ENCODE peak calls at places on chromosomes 6 and 20, in five cellular contexts. F, Z, Q, W and D are unnamed samples.

GRCh38 chr6:116405147-116405546 is 34.4 kb downstream of the DSE start:
- DNase-seq in F (no peak), Z (no peak), Q (no peak), W (no peak), D (peak; percentile 76)

GRCh38 chr6:98047881-98048280 is 764.9 kb upstream of the MMS22L start:
- DNase-seq in F (no peak), Z (no peak), Q (no peak), W (no peak), D (no peak)

GRCh38 chr20:16066571-16066970 is 506.7 kb downstream of the KIF16B start:
- DNase-seq in F (no peak), Z (no peak), Q (no peak), W (no peak), D (no peak)

GRCh38 chr20:30985386-30985785 is 272.1 kb upstream of the DEFB115 start:
- DNase-seq in F (no peak), Z (no peak), Q (no peak), W (no peak), D (no peak)

GRCh38 chr6:139763468-139764214 is 389.2 kb upstream of the CITED2 start:
- DNase-seq in F (no peak), Z (no peak), Q (no peak), W (no peak), D (no peak)

GRCh38 chr6:470051-470900 is 78.7 kb downstream of the IRF4 start:
- DNase-seq in F (no peak), Z (no peak), Q (no peak), W (no peak), D (no peak)

GRCh38 chr20:54078296-54078695 is 7.9 kb upstream of the BCAS1 start:
- DNase-seq in F (peak; percentile 54), Z (no peak), Q (no peak), W (no peak), D (no peak)

GRCh38 chr6:20599302-20600051 is 65.2 kb downstream of the CDKAL1 start:
- DNase-seq in F (no peak), Z (no peak), Q (no peak), W (no peak), D (no peak)

GRCh38 chr6:135250234-135250633 is 69.1 kb downstream of the MYB start:
- DNase-seq in F (no peak), Z (no peak), Q (no peak), W (no peak), D (no peak)

GRCh38 chr6:118500130-118501015 is 47.7 kb upstream of the PLN start:
- DNase-seq in F (no peak), Z (no peak), Q (no peak), W (no peak), D (no peak)

GRCh38 chr20:24406761-24407550 is 62.5 kb upstream of the SYNDIG1 start:
- DNase-seq in F (no peak), Z (peak; percentile 6), Q (no peak), W (no peak), D (no peak)

GRCh38 chr20:8043687-8044278 is 24.2 kb upstream of the TMX4 start:
- DNase-seq in F (no peak), Z (peak; percentile 18), Q (no peak), W (peak; percentile 61), D (peak; percentile 78)

GRCh38 chr6:137657351-137657911 is 163.2 kb upstream of the OLIG3 start:
- DNase-seq in F (no peak), Z (no peak), Q (no peak), W (no peak), D (peak; percentile 31)

GRCh38 chr6:133623065-133623464 is 265.8 kb upstream of the TCF21 start:
- DNase-seq in F (no peak), Z (peak; percentile 34), Q (no peak), W (no peak), D (no peak)

GRCh38 chr20:43543138-43543537 is 15.7 kb upstream of the SGK2 start:
- DNase-seq in F (no peak), Z (no peak), Q (no peak), W (no peak), D (no peak)

GRCh38 chr6:26088344-26088743 is 1.1 kb downstream of the HFE start:
- DNase-seq in F (no peak), Z (peak; percentile 5), Q (no peak), W (no peak), D (no peak)

GRCh38 chr20:62019144-62019805 is 46.4 kb downstream of the TAF4 start:
- DNase-seq in F (no peak), Z (no peak), Q (no peak), W (no peak), D (no peak)

GRCh38 chr6:3090013-3090412 is 21.7 kb downstream of the RIPK1 start:
- DNase-seq in F (no peak), Z (no peak), Q (no peak), W (no peak), D (peak; percentile 13)
- H3K4me1 ChIP-seq in F (no peaks in the 10 kb centered on the region), Z (no peaks in the 10 kb centered on the region), Q (no peaks in the 10 kb centered on the region), W (no peaks in the 10 kb centered on the region), D (no peaks in the 10 kb centered on the region)

DNA sequence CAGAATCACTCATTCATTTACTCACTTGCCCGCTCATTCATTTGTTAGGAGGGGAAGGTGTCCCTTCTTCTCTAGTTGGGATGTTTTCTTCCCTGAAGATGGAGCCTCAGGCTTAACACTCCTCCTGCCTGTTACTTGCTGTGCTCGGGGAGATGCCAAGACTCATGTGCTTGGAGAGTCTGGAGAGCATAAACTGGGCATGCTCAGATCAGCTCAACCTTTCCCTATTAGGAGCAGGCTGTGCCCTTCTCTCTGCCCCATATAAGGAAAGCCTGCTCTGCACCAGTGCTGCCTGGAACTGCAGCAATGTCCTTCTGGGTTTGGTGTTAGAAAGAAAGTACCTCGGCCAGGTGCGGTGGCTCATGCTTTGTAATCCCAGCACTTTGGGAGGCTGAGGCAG is 18.0 kb upstream of the UBE2V1 start:
- DNase-seq in F (no peak), Z (no peak), Q (no peak), W (no peak), D (no peak)
- H3K36me3 ChIP-seq in F (peaks cover 52% of the 10 kb centered on the region), Z (peaks cover 89% of the 10 kb centered on the region), Q (peaks cover 4% of the 10 kb centered on the region), W (peaks cover 35% of the 10 kb centered on the region), D (peaks cover 72% of the 10 kb centered on the region)

GRCh38 chr6:10384333-10384718 is 30.5 kb downstream of the TFAP2A start:
- DNase-seq in F (no peak), Z (no peak), Q (no peak), W (no peak), D (no peak)

GRCh38 chr6:10386260-10386659 is 28.6 kb downstream of the TFAP2A start:
- DNase-seq in F (no peak), Z (no peak), Q (no peak), W (no peak), D (no peak)

GRCh38 chr6:10384064-10384317 is 30.9 kb downstream of the TFAP2A start:
- DNase-seq in F (no peak), Z (no peak), Q (no peak), W (no peak), D (no peak)

GRCh38 chr6:10385512-10386132 is 29.3 kb downstream of the TFAP2A start:
- DNase-seq in F (no peak), Z (no peak), Q (no peak), W (no peak), D (no peak)

DNA sequence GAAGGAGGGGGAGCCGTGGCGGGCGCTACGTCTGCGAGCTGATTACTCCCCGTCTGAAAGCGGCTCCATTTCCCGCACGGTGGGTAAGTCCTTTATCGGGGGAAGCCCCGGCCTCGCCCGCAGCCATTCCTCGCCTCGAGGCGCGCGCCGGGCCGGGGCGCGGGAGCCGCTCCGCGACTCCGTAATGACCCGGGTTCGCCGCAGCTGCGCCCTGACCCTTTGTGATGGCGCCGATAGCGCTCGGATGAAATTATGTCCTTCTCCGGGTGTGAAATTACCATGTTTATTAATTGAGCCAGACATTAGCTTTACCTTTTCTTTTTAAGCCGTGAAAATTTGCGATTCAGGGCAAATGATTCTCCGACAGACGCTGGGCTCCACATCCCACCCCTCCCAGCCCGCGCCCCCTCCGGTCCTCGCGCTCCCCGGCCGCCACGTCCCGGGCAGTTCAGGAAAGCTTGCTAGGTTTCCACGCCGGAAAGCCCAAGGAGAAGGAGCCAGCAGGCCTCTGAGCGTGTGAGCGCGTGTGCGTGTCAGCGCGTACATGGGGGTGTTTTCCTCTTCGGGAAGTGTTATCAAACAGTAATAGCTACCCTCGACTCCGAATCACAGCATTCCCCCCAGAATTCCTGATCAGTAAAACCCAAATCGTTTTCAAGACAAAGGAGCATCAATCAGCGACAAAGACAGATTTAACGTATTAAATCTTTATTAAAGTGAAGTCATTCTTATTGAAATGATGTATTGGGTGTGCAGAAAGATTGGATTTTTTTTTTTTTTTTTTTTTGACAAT is 30.0 kb downstream of the TFAP2A start:
- DNase-seq in F (no peak), Z (no peak), Q (no peak), W (no peak), D (no peak)
- H3K4me1 ChIP-seq in F (peaks cover 8% of the 10 kb centered on the region), Z (peaks cover 35% of the 10 kb centered on the region), Q (no peaks in the 10 kb centered on the region), W (no peaks in the 10 kb centered on the region), D (no peaks in the 10 kb centered on the region)

GRCh38 chr6:47593979-47594378 is 104.4 kb upstream of the ADGRF4 start:
- DNase-seq in F (no peak), Z (no peak), Q (no peak), W (no peak), D (no peak)

GRCh38 chr6:47598367-47598766 is 100.0 kb upstream of the ADGRF4 start:
- DNase-seq in F (no peak), Z (no peak), Q (no peak), W (no peak), D (no peak)

GRCh38 chr6:47595785-47596184 is 102.6 kb upstream of the ADGRF4 start:
- DNase-seq in F (no peak), Z (no peak), Q (no peak), W (no peak), D (no peak)

GRCh38 chr6:47587503-47587902 is 109.9 kb downstream of the CD2AP start:
- DNase-seq in F (no peak), Z (peak; percentile 4), Q (no peak), W (no peak), D (no peak)

DNA sequence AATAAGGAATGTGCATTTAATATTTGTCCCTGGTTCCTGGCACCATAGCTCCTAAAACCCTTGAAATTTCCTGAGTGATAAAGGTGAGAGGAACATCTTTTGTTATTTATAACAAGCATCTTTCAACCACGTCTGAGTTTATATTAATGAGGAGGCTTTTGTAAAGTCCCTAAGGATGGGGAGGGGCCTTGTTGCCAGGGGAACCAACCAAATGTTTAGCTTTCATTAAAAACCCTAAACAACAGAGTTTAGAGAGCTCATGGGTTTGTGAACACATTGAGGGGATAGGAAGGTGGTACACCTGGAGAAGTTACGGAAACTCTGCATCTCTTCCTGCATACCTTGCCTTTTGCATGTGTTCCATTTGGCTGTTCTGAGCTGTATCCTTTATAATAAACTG is 105.9 kb upstream of the ADGRF4 start:
- DNase-seq in F (no peak), Z (no peak), Q (no peak), W (no peak), D (no peak)
- H3K36me3 ChIP-seq in F (peaks cover 20% of the 10 kb centered on the region), Z (peaks cover 18% of the 10 kb centered on the region), Q (no peaks in the 10 kb centered on the region), W (peaks cover 15% of the 10 kb centered on the region), D (no peaks in the 10 kb centered on the region)

DNA sequence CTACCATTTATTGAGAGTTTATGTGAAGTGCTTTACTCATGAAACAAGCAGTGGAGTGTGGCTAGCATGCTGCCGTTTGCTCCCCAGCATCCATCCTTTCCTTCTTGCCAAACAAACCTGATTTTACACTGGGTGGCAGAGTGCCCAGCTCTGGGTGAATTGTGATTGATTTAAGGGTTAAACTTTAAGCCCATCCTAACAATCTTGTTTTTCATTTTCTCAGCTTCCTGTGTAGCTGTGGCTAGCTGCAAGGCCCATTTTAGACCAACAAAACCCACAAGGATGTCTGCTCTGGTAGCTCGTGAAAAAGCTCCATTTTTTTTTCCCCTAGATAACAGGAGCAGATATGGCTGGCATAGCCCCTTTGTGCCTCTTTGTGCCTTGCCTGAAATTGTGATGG is 77.7 kb upstream of the KCNG1 start:
- DNase-seq in F (no peak), Z (no peak), Q (no peak), W (no peak), D (no peak)
- H3K4me1 ChIP-seq in F (no peaks in the 10 kb centered on the region), Z (no peaks in the 10 kb centered on the region), Q (no peaks in the 10 kb centered on the region), W (no peaks in the 10 kb centered on the region), D (no peaks in the 10 kb centered on the region)